ENCODE peak calls at places on chromosome 4, in ten cellular contexts. E, D, U, T, N, X, R, A, J and M are unnamed samples.

GRCh38 chr4:1285151-1285789 is 4.4 kb upstream of the MAEA start:
- DNase-seq in E (no peak), D (no peak), U (no peak), T (no peak), N (no peak), X (no peak), R (no peak), A (no peak), J (peak; percentile 43), M (no peak)

GRCh38 chr4:19924761-19925160 is 326.9 kb upstream of the SLIT2 start:
- DNase-seq in E (no peak), D (no peak), U (no peak), T (peak; percentile 51), N (no peak), X (no peak), R (peak; percentile 42), A (no peak), J (no peak), M (no peak)

GRCh38 chr4:19300213-19300612 is 951.5 kb upstream of the SLIT2 start:
- DNase-seq in E (no peak), D (peak; percentile 68), U (no peak), T (no peak), N (no peak), X (no peak), R (peak; percentile 13), A (no peak), J (no peak), M (no peak)

GRCh38 chr4:16196482-16197393 is 29.5 kb downstream of the TAPT1 start:
- DNase-seq in E (no peak), D (peak; percentile 80), U (peak; percentile 54), T (peak; percentile 73), N (no peak), X (peak; percentile 50), R (peak; percentile 70), A (no peak), J (peak; percentile 68), M (no peak)

GRCh38 chr4:101651778-101652177 is 138.8 kb upstream of the BANK1 start:
- DNase-seq in E (no peak), D (no peak), U (no peak), T (no peak), N (no peak), X (no peak), R (no peak), A (no peak), J (no peak), M (no peak)

GRCh38 chr4:94728056-94728766 is 29.5 kb upstream of the BMPR1B start:
- DNase-seq in E (no peak), D (peak; percentile 65), U (no peak), T (no peak), N (no peak), X (no peak), R (no peak), A (no peak), J (no peak), M (no peak)

GRCh38 chr4:37481547-37482129 is 204.5 kb downstream of the RELL1 start:
- DNase-seq in E (no peak), D (no peak), U (no peak), T (no peak), N (no peak), X (no peak), R (no peak), A (no peak), J (no peak), M (no peak)

GRCh38 chr4:41375561-41375960 is 118.8 kb downstream of the UCHL1 start:
- DNase-seq in E (no peak), D (no peak), U (no peak), T (no peak), N (no peak), X (no peak), R (no peak), A (no peak), J (no peak), M (no peak)

GRCh38 chr4:52996261-52997131 is 134.4 kb downstream of the RASL11B start:
- DNase-seq in E (no peak), D (peak; percentile 80), U (no peak), T (peak; percentile 93), N (no peak), X (no peak), R (peak; percentile 9), A (no peak), J (peak; percentile 59), M (no peak)

GRCh38 chr4:104015680-104016079 is 295.9 kb upstream of the TACR3 start:
- DNase-seq in E (no peak), D (no peak), U (no peak), T (peak; percentile 2), N (peak; percentile 1), X (peak; percentile 25), R (no peak), A (no peak), J (peak; percentile 22), M (no peak)

GRCh38 chr4:5019274-5019673 is at the start of gene CYTL1:
- DNase-seq in E (peak; percentile 49), D (no peak), U (no peak), T (no peak), N (no peak), X (peak; percentile 97), R (no peak), A (no peak), J (no peak), M (no peak)

GRCh38 chr4:94390804-94391410 is 48.3 kb upstream of the HPGDS start:
- DNase-seq in E (no peak), D (no peak), U (no peak), T (peak; percentile 46), N (peak; percentile 16), X (peak; percentile 3), R (no peak), A (no peak), J (no peak), M (no peak)

GRCh38 chr4:177128306-177128705 is 181.4 kb upstream of the NEIL3 start:
- DNase-seq in E (no peak), D (peak; percentile 42), U (no peak), T (peak; percentile 84), N (no peak), X (no peak), R (no peak), A (no peak), J (no peak), M (no peak)

GRCh38 chr4:1309261-1310010 is 19.7 kb downstream of the MAEA start:
- DNase-seq in E (peak; percentile 86), D (peak; percentile 93), U (peak; percentile 84), T (peak; percentile 94), N (peak; percentile 64), X (no peak), R (peak; percentile 71), A (peak; percentile 96), J (peak; percentile 100), M (peak; percentile 73)

GRCh38 chr4:77893451-77893850 is 30.8 kb downstream of the MRPL1 start:
- DNase-seq in E (no peak), D (no peak), U (no peak), T (no peak), N (peak; percentile 42), X (no peak), R (no peak), A (no peak), J (no peak), M (no peak)

GRCh38 chr4:26621366-26621765 is 37.5 kb downstream of the TBC1D19 start:
- DNase-seq in E (no peak), D (no peak), U (no peak), T (no peak), N (no peak), X (no peak), R (no peak), A (no peak), J (no peak), M (no peak)

GRCh38 chr4:55008166-55009056 is 117.0 kb downstream of the KDR start:
- DNase-seq in E (no peak), D (no peak), U (no peak), T (peak; percentile 17), N (no peak), X (peak; percentile 22), R (no peak), A (no peak), J (no peak), M (no peak)
- TF ChIP-seq CTCF in E (peak; percentile 41), D (peak; percentile 51), U (peak; percentile 31), T (peak; percentile 52), N (peak; percentile 69), X (peak; percentile 56), R (peak; percentile 23), A (peak; percentile 25), J (peak; percentile 51), M (no peak)

GRCh38 chr4:156619154-156619934 is 352.3 kb downstream of the PDGFC start:
- DNase-seq in E (no peak), D (no peak), U (no peak), T (no peak), N (no peak), X (no peak), R (no peak), A (no peak), J (no peak), M (no peak)
- TF ChIP-seq CTCF in E (no peak), D (no peak), U (no peak), T (no peak), N (no peak), X (no peak), R (no peak), A (no peak), J (no peak), M (no peak)

GRCh38 chr4:108417923-108418322 is 202.5 kb upstream of the RPL34 start:
- DNase-seq in E (no peak), D (no peak), U (no peak), T (no peak), N (no peak), X (peak; percentile 4), R (peak; percentile 55), A (no peak), J (no peak), M (no peak)

GRCh38 chr4:108416831-108417230 is 203.5 kb upstream of the RPL34 start:
- DNase-seq in E (no peak), D (no peak), U (no peak), T (no peak), N (no peak), X (no peak), R (no peak), A (no peak), J (no peak), M (no peak)

GRCh38 chr4:108411836-108412235 is 208.5 kb upstream of the RPL34 start:
- DNase-seq in E (no peak), D (no peak), U (no peak), T (no peak), N (no peak), X (no peak), R (no peak), A (no peak), J (no peak), M (no peak)

DNA sequence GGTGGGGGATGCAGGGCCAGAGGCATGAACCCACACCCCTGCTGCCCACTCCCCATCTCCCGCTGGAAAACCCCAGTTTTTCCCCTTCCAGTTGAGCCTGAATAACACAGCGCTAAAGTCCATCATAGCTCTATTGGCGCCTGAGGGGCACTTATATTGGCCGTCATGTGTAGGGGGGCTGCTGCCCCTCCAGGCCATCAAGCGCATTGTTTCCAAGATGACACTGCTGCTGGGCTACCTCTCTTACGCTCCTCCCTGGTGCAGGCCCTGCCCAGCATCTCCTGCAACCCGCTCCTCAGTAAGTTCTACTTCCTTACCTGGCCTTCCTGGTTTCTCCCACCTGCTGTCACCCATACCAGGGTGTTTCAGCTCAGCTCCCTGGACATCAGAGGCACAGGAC is 205.0 kb upstream of the RPL34 start:
- DNase-seq in E (no peak), D (no peak), U (no peak), T (no peak), N (no peak), X (no peak), R (no peak), A (no peak), J (no peak), M (no peak)
- TF ChIP-seq CTCF in E (no peak), D (no peak), U (no peak), T (no peak), N (no peak), X (no peak), R (no peak), A (no peak), J (no peak), M (no peak)

GRCh38 chr4:112348488-112349158 is 51.5 kb downstream of the ALPK1 start:
- DNase-seq in E (no peak), D (peak; percentile 86), U (peak; percentile 12), T (peak; percentile 77), N (no peak), X (peak; percentile 32), R (no peak), A (no peak), J (peak; percentile 75), M (no peak)
- TF ChIP-seq CTCF in E (no peak), D (peak; percentile 39), U (peak; percentile 17), T (peak; percentile 32), N (no peak), X (no peak), R (peak; percentile 19), A (peak; percentile 72), J (peak; percentile 20), M (peak; percentile 20)